ENCODE peak calls at places on chromosomes 1 and 21, in five cellular contexts. One of them, this sample, is unnamed.

GRCh38 chr1:41740630-41741239 is 178.0 kb downstream of the HIVEP3 start:
- DNase-seq in GM12878: no peak
- DNase-seq in HepG2: no peak
- DNase-seq in K562: no peak
- DNase-seq in GM23338: no peak
- DNase-seq in this sample: no peak

GRCh38 chr1:100404816-100405215 is 52.5 kb downstream of the CDC14A start:
- DNase-seq in GM12878: no peak
- DNase-seq in GM23338: no peak
- DNase-seq in K562: no peak
- DNase-seq in HepG2: no peak
- DNase-seq in this sample: no peak

GRCh38 chr1:3902111-3902511 is 2.0 kb upstream of the C1orf174 start:
- DNase-seq in GM23338: no peak
- DNase-seq in HepG2: no peak
- DNase-seq in K562: no peak
- DNase-seq in GM12878: no peak
- DNase-seq in this sample: no peak

GRCh38 chr1:168989985-168990384 is 116.5 kb upstream of the ATP1B1 start:
- DNase-seq in GM12878: no peak
- DNase-seq in HepG2: no peak
- DNase-seq in GM23338: no peak
- DNase-seq in K562: no peak
- DNase-seq in this sample: no peak

GRCh38 chr21:25790122-25790951 is 55.6 kb downstream of the GABPA start:
- DNase-seq in GM12878: no peak
- DNase-seq in K562: peak; percentile 22
- DNase-seq in HepG2: peak; percentile 19
- DNase-seq in GM23338: peak; percentile 52
- DNase-seq in this sample: peak; percentile 10

GRCh38 chr1:209040351-209040750 is 543.2 kb upstream of the CAMK1G start:
- DNase-seq in GM23338: no peak
- DNase-seq in HepG2: no peak
- DNase-seq in K562: no peak
- DNase-seq in GM12878: no peak
- DNase-seq in this sample: no peak

GRCh38 chr1:212485895-212486590 is 53.3 kb downstream of the NENF start:
- DNase-seq in HepG2: peak; percentile 71
- DNase-seq in GM23338: peak; percentile 62
- DNase-seq in K562: peak; percentile 52
- DNase-seq in GM12878: no peak
- DNase-seq in this sample: peak; percentile 76

GRCh38 chr1:20836230-20836629 is 49.1 kb upstream of the HP1BP3 start:
- DNase-seq in K562: no peak
- DNase-seq in GM23338: no peak
- DNase-seq in GM12878: no peak
- DNase-seq in HepG2: no peak
- DNase-seq in this sample: no peak

GRCh38 chr1:20992327-20993056 is 184.2 kb downstream of the EIF4G3 start:
- DNase-seq in GM12878: no peak
- DNase-seq in K562: no peak
- DNase-seq in GM23338: no peak
- DNase-seq in HepG2: no peak
- DNase-seq in this sample: no peak

GRCh38 chr1:38539931-38540330 is 319.6 kb downstream of the RRAGC start:
- DNase-seq in K562: no peak
- DNase-seq in GM12878: no peak
- DNase-seq in GM23338: no peak
- DNase-seq in HepG2: no peak
- DNase-seq in this sample: no peak

GRCh38 chr1:46622341-46622740 is 5.7 kb upstream of the MOB3C start:
- DNase-seq in HepG2: peak; percentile 31
- DNase-seq in GM23338: peak; percentile 76
- DNase-seq in GM12878: no peak
- DNase-seq in K562: peak; percentile 76
- DNase-seq in this sample: peak; percentile 44

GRCh38 chr1:26597629-26598039 is 68.1 kb downstream of the RPS6KA1 start:
- DNase-seq in GM23338: peak; percentile 79
- DNase-seq in K562: peak; percentile 63
- DNase-seq in GM12878: no peak
- DNase-seq in HepG2: peak; percentile 53
- DNase-seq in this sample: peak; percentile 57

GRCh38 chr1:50368179-50369007 is 54.9 kb downstream of the DMRTA2 start:
- DNase-seq in HepG2: peak; percentile 17
- DNase-seq in K562: peak; percentile 69
- DNase-seq in GM12878: no peak
- DNase-seq in GM23338: peak; percentile 86
- DNase-seq in this sample: peak; percentile 15

GRCh38 chr1:167934407-167935251 is 1.9 kb upstream of the DCAF6 start:
- DNase-seq in GM12878: no peak
- DNase-seq in HepG2: no peak
- DNase-seq in GM23338: no peak
- DNase-seq in K562: no peak
- DNase-seq in this sample: peak; percentile 21

GRCh38 chr1:55930931-55931271 is 648.5 kb downstream of the PLPP3 start:
- DNase-seq in K562: no peak
- DNase-seq in GM23338: no peak
- DNase-seq in HepG2: no peak
- DNase-seq in GM12878: no peak
- DNase-seq in this sample: no peak

GRCh38 chr1:4653328-4653660 is 1.1 kb upstream of the AJAP1 start:
- DNase-seq in GM12878: no peak
- DNase-seq in HepG2: no peak
- DNase-seq in GM23338: no peak
- DNase-seq in K562: no peak
- DNase-seq in this sample: no peak

GRCh38 chr1:101444381-101444780 is 207.6 kb downstream of the S1PR1 start:
- DNase-seq in K562: no peak
- DNase-seq in HepG2: no peak
- DNase-seq in GM12878: no peak
- DNase-seq in GM23338: no peak
- DNase-seq in this sample: no peak

GRCh38 chr1:197320991-197321531 is 53.0 kb downstream of the CRB1 start:
- DNase-seq in GM23338: no peak
- DNase-seq in HepG2: no peak
- DNase-seq in GM12878: no peak
- DNase-seq in K562: no peak
- DNase-seq in this sample: peak; percentile 68

GRCh38 chr1:113694910-113695309 is 64.4 kb downstream of the PHTF1 start:
- DNase-seq in HepG2: no peak
- DNase-seq in GM23338: no peak
- DNase-seq in K562: no peak
- DNase-seq in GM12878: no peak
- DNase-seq in this sample: no peak

GRCh38 chr1:208183977-208184901 is 59.9 kb downstream of the PLXNA2 start:
- DNase-seq in HepG2: peak; percentile 42
- DNase-seq in K562: peak; percentile 95
- DNase-seq in GM12878: no peak
- DNase-seq in GM23338: no peak
- DNase-seq in this sample: peak; percentile 92

GRCh38 chr1:8232036-8232757 is 85.7 kb upstream of the SLC45A1 start:
- DNase-seq in GM23338: no peak
- DNase-seq in K562: peak; percentile 55
- DNase-seq in HepG2: no peak
- DNase-seq in GM12878: no peak
- DNase-seq in this sample: no peak

GRCh38 chr21:35436899-35437298 is 387.8 kb upstream of the RUNX1 start:
- DNase-seq in HepG2: no peak
- DNase-seq in GM12878: no peak
- DNase-seq in GM23338: peak; percentile 40
- DNase-seq in K562: peak; percentile 15
- DNase-seq in this sample: no peak

GRCh38 chr1:19639999-19640362 is 4.1 kb upstream of the NBL1 start:
- DNase-seq in GM12878: no peak
- DNase-seq in HepG2: peak; percentile 58
- DNase-seq in GM23338: no peak
- DNase-seq in K562: no peak
- DNase-seq in this sample: peak; percentile 36

GRCh38 chr1:241990040-241990439 is 8.9 kb downstream of the MAP1LC3C start:
- DNase-seq in GM23338: peak; percentile 47
- DNase-seq in GM12878: no peak
- DNase-seq in HepG2: no peak
- DNase-seq in K562: peak; percentile 48
- DNase-seq in this sample: peak; percentile 88

GRCh38 chr1:88800382-88801051 is 90.8 kb downstream of the GTF2B start:
- DNase-seq in GM12878: no peak
- DNase-seq in HepG2: peak; percentile 33
- DNase-seq in K562: peak; percentile 46
- DNase-seq in GM23338: peak; percentile 60
- DNase-seq in this sample: peak; percentile 9

DNA sequence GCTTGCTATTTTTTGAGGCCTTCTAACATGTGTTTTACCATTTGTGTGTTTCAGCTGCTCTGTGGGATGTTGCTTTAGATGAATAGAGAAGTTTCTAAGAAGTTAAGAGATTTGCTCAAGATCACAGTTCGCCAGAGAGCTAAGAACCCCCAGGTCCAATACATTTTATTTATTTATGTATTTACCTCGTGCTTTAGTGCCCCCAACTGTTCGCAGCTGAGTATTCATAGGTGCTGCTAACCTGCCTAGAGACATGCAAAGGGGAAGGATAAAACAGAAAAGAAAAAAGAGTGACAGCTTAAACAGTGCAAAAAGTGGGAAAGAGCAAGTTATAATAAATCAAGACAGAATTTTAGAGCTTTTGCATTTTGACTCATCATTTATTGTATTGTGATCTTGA is 31.1 kb downstream of the NFYC start:
- DNase-seq in GM23338: no peak
- DNase-seq in GM12878: no peak
- DNase-seq in HepG2: no peak
- DNase-seq in K562: no peak
- DNase-seq in this sample: no peak
- TF ChIP-seq CTCF in GM23338: peak; percentile 34
- TF ChIP-seq CTCF in GM12878: peak; percentile 32
- TF ChIP-seq CTCF in HepG2: no peak
- TF ChIP-seq CTCF in K562: peak; percentile 33
- TF ChIP-seq CTCF in this sample: no peak

GRCh38 chr1:160361814-160362167 is 5.1 kb upstream of the NHLH1 start:
- DNase-seq in GM12878: no peak
- DNase-seq in HepG2: no peak
- DNase-seq in GM23338: no peak
- DNase-seq in K562: no peak
- DNase-seq in this sample: no peak
- H3K4me1 ChIP-seq in GM12878: no peaks in the 10 kb centered on the region
- H3K4me1 ChIP-seq in HepG2: peaks cover 7% of the 10 kb centered on the region
- H3K4me1 ChIP-seq in GM23338: peaks cover 20% of the 10 kb centered on the region
- H3K4me1 ChIP-seq in K562: peaks cover 13% of the 10 kb centered on the region
- H3K4me1 ChIP-seq in this sample: peaks cover 10% of the 10 kb centered on the region

DNA sequence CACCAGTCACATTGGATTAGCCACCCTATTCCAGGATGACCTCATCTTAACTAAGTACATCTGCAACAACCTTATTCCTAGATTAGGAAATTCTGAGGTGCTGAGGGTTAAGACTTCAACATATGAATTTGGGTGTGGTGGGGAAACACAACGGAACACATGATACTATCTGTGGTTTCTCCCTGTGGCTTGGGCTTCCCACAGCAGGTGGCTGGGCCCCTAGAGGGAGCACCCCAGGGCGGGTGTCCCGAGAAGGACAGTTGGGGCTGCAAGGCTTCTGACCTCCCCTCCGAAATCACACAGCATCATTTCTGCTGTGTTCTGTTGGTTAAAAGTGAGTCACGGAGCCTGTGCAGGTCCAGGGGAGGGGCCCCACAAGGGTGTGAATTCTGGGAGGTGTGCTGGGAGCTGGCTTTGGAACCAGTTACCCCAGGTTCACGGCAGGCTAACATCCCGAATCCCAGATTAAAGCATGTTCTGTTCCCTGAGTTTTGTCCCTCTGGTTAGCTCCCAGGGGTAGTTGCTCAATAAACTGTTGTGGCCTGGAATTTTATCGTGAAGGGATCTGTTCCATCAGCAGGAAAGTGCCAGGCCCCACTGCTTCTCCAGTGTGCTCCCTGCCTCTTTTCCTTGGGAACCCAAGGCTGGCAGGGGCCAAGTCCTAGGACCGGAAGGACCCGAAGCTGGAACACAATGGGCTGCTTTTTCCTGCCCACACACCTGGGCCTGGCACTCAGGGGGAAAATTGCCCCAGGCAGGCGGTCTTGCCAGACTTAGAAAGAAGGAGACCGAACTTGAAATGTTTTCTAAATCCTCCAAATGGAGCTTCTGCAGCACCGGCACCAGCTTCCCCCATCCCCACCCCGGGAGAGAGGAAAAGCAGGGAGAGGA is 154.0 kb upstream of the WNT4 start:
- DNase-seq in K562: peak; percentile 53
- DNase-seq in GM12878: no peak
- DNase-seq in GM23338: no peak
- DNase-seq in HepG2: no peak
- DNase-seq in this sample: no peak
- TF ChIP-seq JUNB in K562: no peak
- TF ChIP-seq JUNB in GM12878: no peak
- TF ChIP-seq JUNB in GM23338: no peak
- TF ChIP-seq JUNB in HepG2: no peak
- TF ChIP-seq JUNB in this sample: no peak

DNA sequence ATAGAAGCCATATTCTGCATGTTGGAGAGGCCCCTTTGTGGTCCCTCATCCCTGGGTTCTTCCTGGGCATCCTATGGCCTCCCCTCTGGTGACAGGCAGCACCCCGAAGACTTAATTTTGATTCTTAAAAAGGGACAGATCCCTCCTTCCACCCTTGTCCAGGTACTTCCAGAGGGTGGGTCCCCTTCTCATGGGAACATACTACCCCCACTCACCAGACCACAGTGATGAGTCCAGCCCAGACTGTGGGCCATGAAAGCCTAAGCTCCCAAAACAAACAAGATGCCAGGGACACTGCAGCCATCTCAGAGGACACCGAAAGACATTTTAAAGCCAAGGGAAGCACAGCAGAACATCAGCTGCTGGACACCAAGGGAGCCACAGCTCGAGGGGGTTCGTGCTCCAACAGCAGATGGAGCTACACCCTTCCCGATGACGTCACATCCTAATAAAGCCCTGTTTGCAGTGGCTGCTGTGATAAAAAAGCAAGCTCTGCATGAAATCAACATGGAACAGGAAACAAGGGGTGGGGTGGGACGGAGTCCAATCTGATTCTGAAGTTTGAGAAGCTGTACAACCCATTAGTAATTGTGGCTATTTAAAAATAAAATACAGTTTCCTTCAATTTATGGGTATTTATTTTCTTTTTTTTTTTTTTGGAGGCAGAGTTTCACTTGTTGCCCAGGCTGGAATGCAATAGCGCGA is 32.4 kb downstream of the GNB1 start:
- DNase-seq in K562: peak; percentile 82
- DNase-seq in GM12878: no peak
- DNase-seq in GM23338: peak; percentile 72
- DNase-seq in HepG2: peak; percentile 62
- DNase-seq in this sample: peak; percentile 62
- TF ChIP-seq CTCF in K562: peak; percentile 78
- TF ChIP-seq CTCF in GM12878: no peak
- TF ChIP-seq CTCF in GM23338: peak; percentile 58
- TF ChIP-seq CTCF in HepG2: peak; percentile 61
- TF ChIP-seq CTCF in this sample: no peak

DNA sequence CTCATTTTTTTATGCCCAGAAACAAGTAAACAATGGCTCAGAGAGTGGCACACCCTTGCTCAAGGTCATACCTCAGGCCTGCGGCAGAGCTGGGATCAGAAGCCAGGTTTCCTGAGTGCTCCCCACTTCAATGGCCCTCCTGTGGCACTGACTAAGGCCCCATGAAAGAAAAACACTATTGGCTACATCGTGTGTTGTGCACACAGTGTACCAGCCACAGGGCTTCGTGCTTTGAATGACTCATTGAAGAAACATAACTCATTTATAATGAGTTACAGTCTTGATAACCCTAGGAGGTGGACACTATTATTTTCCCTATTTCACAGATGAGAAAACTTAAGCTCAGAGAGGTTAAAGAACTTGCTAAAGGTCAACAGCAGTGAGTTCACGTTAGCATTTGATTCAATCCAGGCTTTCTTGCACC is 91.2 kb downstream of the TRABD2B start:
- DNase-seq in GM12878: no peak
- DNase-seq in GM23338: no peak
- DNase-seq in HepG2: peak; percentile 75
- DNase-seq in K562: no peak
- DNase-seq in this sample: no peak
- H3K4me1 ChIP-seq in GM12878: no peaks in the 10 kb centered on the region
- H3K4me1 ChIP-seq in GM23338: no peaks in the 10 kb centered on the region
- H3K4me1 ChIP-seq in HepG2: peaks cover 86% of the 10 kb centered on the region
- H3K4me1 ChIP-seq in K562: no peaks in the 10 kb centered on the region
- H3K4me1 ChIP-seq in this sample: peaks cover 6% of the 10 kb centered on the region